ENCODE peak calls at places on chromosome 3, in seven cellular contexts. One of them, this sample, is unnamed.

GRCh38 chr3:126872701-126873100 is 110.2 kb upstream of the PLXNA1 start:
- DNase-seq in cardiac muscle cell: no peak
- DNase-seq in substantia nigra: no peak
- DNase-seq in activated naive CD8-positive, alpha-beta T cell treated with anti-CD3 and anti-CD28 coated beads, Interleukin-2, amount 10 ng/mL, durations not matched to agents 7 days and 5 days: no peak
- DNase-seq in mucosa of descending colon: no peak
- DNase-seq in GM12865: no peak
- DNase-seq in CD8-positive, alpha-beta T cell: no peak
- DNase-seq in this sample: no peak

GRCh38 chr3:144264350-144264749 is 292.7 kb downstream of the DIPK2A start:
- DNase-seq in cardiac muscle cell: peak
- DNase-seq in substantia nigra: no peak
- DNase-seq in activated naive CD8-positive, alpha-beta T cell treated with anti-CD3 and anti-CD28 coated beads, Interleukin-2, amount 10 ng/mL, durations not matched to agents 7 days and 5 days: no peak
- DNase-seq in mucosa of descending colon: no peak
- DNase-seq in GM12865: no peak
- DNase-seq in CD8-positive, alpha-beta T cell: no peak
- DNase-seq in this sample: no peak

GRCh38 chr3:36434682-36435426 is 54.5 kb downstream of the STAC start:
- DNase-seq in cardiac muscle cell: peak
- DNase-seq in substantia nigra: no peak
- DNase-seq in activated naive CD8-positive, alpha-beta T cell treated with anti-CD3 and anti-CD28 coated beads, Interleukin-2, amount 10 ng/mL, durations not matched to agents 7 days and 5 days: no peak
- DNase-seq in mucosa of descending colon: no peak
- DNase-seq in GM12865: no peak
- DNase-seq in CD8-positive, alpha-beta T cell: no peak
- DNase-seq in this sample: no peak

GRCh38 chr3:14772533-14773138 is 46.1 kb upstream of the FGD5 start:
- DNase-seq in cardiac muscle cell: no peak
- DNase-seq in substantia nigra: no peak
- DNase-seq in activated naive CD8-positive, alpha-beta T cell treated with anti-CD3 and anti-CD28 coated beads, Interleukin-2, amount 10 ng/mL, durations not matched to agents 7 days and 5 days: no peak
- DNase-seq in mucosa of descending colon: no peak
- DNase-seq in GM12865: no peak
- DNase-seq in CD8-positive, alpha-beta T cell: peak
- DNase-seq in this sample: no peak

GRCh38 chr3:107612581-107613182 is 89.9 kb downstream of the BBX start:
- DNase-seq in cardiac muscle cell: no peak
- DNase-seq in substantia nigra: no peak
- DNase-seq in activated naive CD8-positive, alpha-beta T cell treated with anti-CD3 and anti-CD28 coated beads, Interleukin-2, amount 10 ng/mL, durations not matched to agents 7 days and 5 days: no peak
- DNase-seq in mucosa of descending colon: no peak
- DNase-seq in GM12865: no peak
- DNase-seq in CD8-positive, alpha-beta T cell: no peak
- DNase-seq in this sample: no peak

GRCh38 chr3:58071480-58071971 is 63.3 kb downstream of the FLNB start:
- DNase-seq in cardiac muscle cell: no peak
- DNase-seq in substantia nigra: no peak
- DNase-seq in activated naive CD8-positive, alpha-beta T cell treated with anti-CD3 and anti-CD28 coated beads, Interleukin-2, amount 10 ng/mL, durations not matched to agents 7 days and 5 days: no peak
- DNase-seq in mucosa of descending colon: no peak
- DNase-seq in GM12865: no peak
- DNase-seq in CD8-positive, alpha-beta T cell: no peak
- DNase-seq in this sample: no peak

GRCh38 chr3:58404396-58404795 is 29.2 kb downstream of the PDHB start:
- DNase-seq in cardiac muscle cell: peak
- DNase-seq in substantia nigra: no peak
- DNase-seq in activated naive CD8-positive, alpha-beta T cell treated with anti-CD3 and anti-CD28 coated beads, Interleukin-2, amount 10 ng/mL, durations not matched to agents 7 days and 5 days: no peak
- DNase-seq in mucosa of descending colon: no peak
- DNase-seq in GM12865: no peak
- DNase-seq in CD8-positive, alpha-beta T cell: no peak
- DNase-seq in this sample: no peak

GRCh38 chr3:15287565-15288330 is 44.6 kb downstream of the SH3BP5 start:
- DNase-seq in cardiac muscle cell: peak
- DNase-seq in substantia nigra: no peak
- DNase-seq in activated naive CD8-positive, alpha-beta T cell treated with anti-CD3 and anti-CD28 coated beads, Interleukin-2, amount 10 ng/mL, durations not matched to agents 7 days and 5 days: no peak
- DNase-seq in mucosa of descending colon: no peak
- DNase-seq in GM12865: no peak
- DNase-seq in CD8-positive, alpha-beta T cell: no peak
- DNase-seq in this sample: no peak

GRCh38 chr3:124281453-124282316 is 289.8 kb upstream of the ROPN1 start:
- DNase-seq in cardiac muscle cell: peak
- DNase-seq in substantia nigra: no peak
- DNase-seq in activated naive CD8-positive, alpha-beta T cell treated with anti-CD3 and anti-CD28 coated beads, Interleukin-2, amount 10 ng/mL, durations not matched to agents 7 days and 5 days: no peak
- DNase-seq in mucosa of descending colon: no peak
- DNase-seq in GM12865: peak
- DNase-seq in CD8-positive, alpha-beta T cell: no peak
- DNase-seq in this sample: no peak

GRCh38 chr3:25540187-25540765 is 112.2 kb downstream of the RARB start:
- DNase-seq in cardiac muscle cell: no peak
- DNase-seq in substantia nigra: no peak
- DNase-seq in activated naive CD8-positive, alpha-beta T cell treated with anti-CD3 and anti-CD28 coated beads, Interleukin-2, amount 10 ng/mL, durations not matched to agents 7 days and 5 days: no peak
- DNase-seq in mucosa of descending colon: no peak
- DNase-seq in GM12865: no peak
- DNase-seq in CD8-positive, alpha-beta T cell: no peak
- DNase-seq in this sample: no peak

GRCh38 chr3:138608322-138609214 is at the start of gene FAIM:
- DNase-seq in cardiac muscle cell: peak
- DNase-seq in substantia nigra: peak
- DNase-seq in activated naive CD8-positive, alpha-beta T cell treated with anti-CD3 and anti-CD28 coated beads, Interleukin-2, amount 10 ng/mL, durations not matched to agents 7 days and 5 days: peak
- DNase-seq in mucosa of descending colon: peak
- DNase-seq in GM12865: peak
- DNase-seq in CD8-positive, alpha-beta T cell: peak
- DNase-seq in this sample: peak

GRCh38 chr3:43373588-43373935 is 87.2 kb downstream of the SNRK start:
- DNase-seq in cardiac muscle cell: peak
- DNase-seq in substantia nigra: no peak
- DNase-seq in activated naive CD8-positive, alpha-beta T cell treated with anti-CD3 and anti-CD28 coated beads, Interleukin-2, amount 10 ng/mL, durations not matched to agents 7 days and 5 days: no peak
- DNase-seq in mucosa of descending colon: no peak
- DNase-seq in GM12865: no peak
- DNase-seq in CD8-positive, alpha-beta T cell: no peak
- DNase-seq in this sample: no peak

GRCh38 chr3:94616833-94617232 is 554.0 kb downstream of the NSUN3 start:
- DNase-seq in cardiac muscle cell: no peak
- DNase-seq in substantia nigra: no peak
- DNase-seq in activated naive CD8-positive, alpha-beta T cell treated with anti-CD3 and anti-CD28 coated beads, Interleukin-2, amount 10 ng/mL, durations not matched to agents 7 days and 5 days: no peak
- DNase-seq in mucosa of descending colon: no peak
- DNase-seq in GM12865: no peak
- DNase-seq in CD8-positive, alpha-beta T cell: no peak
- DNase-seq in this sample: no peak

GRCh38 chr3:5330152-5330810 is 142.8 kb downstream of the EDEM1 start:
- DNase-seq in cardiac muscle cell: no peak
- DNase-seq in substantia nigra: no peak
- DNase-seq in activated naive CD8-positive, alpha-beta T cell treated with anti-CD3 and anti-CD28 coated beads, Interleukin-2, amount 10 ng/mL, durations not matched to agents 7 days and 5 days: no peak
- DNase-seq in mucosa of descending colon: no peak
- DNase-seq in GM12865: no peak
- DNase-seq in CD8-positive, alpha-beta T cell: no peak
- DNase-seq in this sample: no peak

GRCh38 chr3:149299938-149300791 is 33.3 kb downstream of the TM4SF18 start:
- DNase-seq in cardiac muscle cell: peak
- DNase-seq in substantia nigra: no peak
- DNase-seq in activated naive CD8-positive, alpha-beta T cell treated with anti-CD3 and anti-CD28 coated beads, Interleukin-2, amount 10 ng/mL, durations not matched to agents 7 days and 5 days: no peak
- DNase-seq in mucosa of descending colon: no peak
- DNase-seq in GM12865: peak
- DNase-seq in CD8-positive, alpha-beta T cell: no peak
- DNase-seq in this sample: no peak

GRCh38 chr3:108887777-108888176 is 65.2 kb downstream of the TRAT1 start:
- DNase-seq in cardiac muscle cell: no peak
- DNase-seq in substantia nigra: no peak
- DNase-seq in activated naive CD8-positive, alpha-beta T cell treated with anti-CD3 and anti-CD28 coated beads, Interleukin-2, amount 10 ng/mL, durations not matched to agents 7 days and 5 days: no peak
- DNase-seq in mucosa of descending colon: no peak
- DNase-seq in GM12865: no peak
- DNase-seq in CD8-positive, alpha-beta T cell: no peak
- DNase-seq in this sample: no peak

GRCh38 chr3:73523661-73524060 is 101.1 kb downstream of the PDZRN3 start:
- DNase-seq in cardiac muscle cell: no peak
- DNase-seq in substantia nigra: no peak
- DNase-seq in activated naive CD8-positive, alpha-beta T cell treated with anti-CD3 and anti-CD28 coated beads, Interleukin-2, amount 10 ng/mL, durations not matched to agents 7 days and 5 days: no peak
- DNase-seq in mucosa of descending colon: no peak
- DNase-seq in GM12865: no peak
- DNase-seq in CD8-positive, alpha-beta T cell: no peak
- DNase-seq in this sample: no peak

GRCh38 chr3:20141306-20141705 is 44.7 kb downstream of the SGO1 start:
- DNase-seq in cardiac muscle cell: no peak
- DNase-seq in substantia nigra: no peak
- DNase-seq in activated naive CD8-positive, alpha-beta T cell treated with anti-CD3 and anti-CD28 coated beads, Interleukin-2, amount 10 ng/mL, durations not matched to agents 7 days and 5 days: no peak
- DNase-seq in mucosa of descending colon: no peak
- DNase-seq in GM12865: no peak
- DNase-seq in CD8-positive, alpha-beta T cell: no peak
- DNase-seq in this sample: no peak

GRCh38 chr3:25074151-25074550 is 353.9 kb upstream of the RARB start:
- DNase-seq in cardiac muscle cell: no peak
- DNase-seq in substantia nigra: no peak
- DNase-seq in activated naive CD8-positive, alpha-beta T cell treated with anti-CD3 and anti-CD28 coated beads, Interleukin-2, amount 10 ng/mL, durations not matched to agents 7 days and 5 days: no peak
- DNase-seq in mucosa of descending colon: no peak
- DNase-seq in GM12865: no peak
- DNase-seq in CD8-positive, alpha-beta T cell: no peak
- DNase-seq in this sample: no peak

GRCh38 chr3:116473602-116474001 is 28.3 kb upstream of the LSAMP start:
- DNase-seq in cardiac muscle cell: no peak
- DNase-seq in substantia nigra: no peak
- DNase-seq in activated naive CD8-positive, alpha-beta T cell treated with anti-CD3 and anti-CD28 coated beads, Interleukin-2, amount 10 ng/mL, durations not matched to agents 7 days and 5 days: no peak
- DNase-seq in mucosa of descending colon: no peak
- DNase-seq in GM12865: no peak
- DNase-seq in CD8-positive, alpha-beta T cell: no peak
- DNase-seq in this sample: no peak

GRCh38 chr3:188283347-188283746 is 129.4 kb downstream of the LPP start:
- DNase-seq in cardiac muscle cell: peak
- DNase-seq in substantia nigra: no peak
- DNase-seq in activated naive CD8-positive, alpha-beta T cell treated with anti-CD3 and anti-CD28 coated beads, Interleukin-2, amount 10 ng/mL, durations not matched to agents 7 days and 5 days: no peak
- DNase-seq in mucosa of descending colon: no peak
- DNase-seq in GM12865: peak
- DNase-seq in CD8-positive, alpha-beta T cell: no peak
- DNase-seq in this sample: no peak

GRCh38 chr3:30426319-30426993 is 179.9 kb upstream of the TGFBR2 start:
- DNase-seq in cardiac muscle cell: peak
- DNase-seq in substantia nigra: peak
- DNase-seq in activated naive CD8-positive, alpha-beta T cell treated with anti-CD3 and anti-CD28 coated beads, Interleukin-2, amount 10 ng/mL, durations not matched to agents 7 days and 5 days: no peak
- DNase-seq in mucosa of descending colon: no peak
- DNase-seq in GM12865: no peak
- DNase-seq in CD8-positive, alpha-beta T cell: no peak
- DNase-seq in this sample: no peak

GRCh38 chr3:11282250-11283125 is 10.3 kb downstream of the ATG7 start:
- DNase-seq in cardiac muscle cell: peak
- DNase-seq in substantia nigra: peak
- DNase-seq in activated naive CD8-positive, alpha-beta T cell treated with anti-CD3 and anti-CD28 coated beads, Interleukin-2, amount 10 ng/mL, durations not matched to agents 7 days and 5 days: no peak
- DNase-seq in mucosa of descending colon: no peak
- DNase-seq in GM12865: no peak
- DNase-seq in CD8-positive, alpha-beta T cell: no peak
- DNase-seq in this sample: no peak

GRCh38 chr3:86792316-86792715 is 198.6 kb downstream of the VGLL3 start:
- DNase-seq in cardiac muscle cell: peak
- DNase-seq in substantia nigra: no peak
- DNase-seq in activated naive CD8-positive, alpha-beta T cell treated with anti-CD3 and anti-CD28 coated beads, Interleukin-2, amount 10 ng/mL, durations not matched to agents 7 days and 5 days: no peak
- DNase-seq in mucosa of descending colon: no peak
- DNase-seq in GM12865: no peak
- DNase-seq in CD8-positive, alpha-beta T cell: no peak
- DNase-seq in this sample: no peak

GRCh38 chr3:143597774-143598652 is 250.3 kb downstream of the SLC9A9 start:
- DNase-seq in cardiac muscle cell: no peak
- DNase-seq in substantia nigra: no peak
- DNase-seq in activated naive CD8-positive, alpha-beta T cell treated with anti-CD3 and anti-CD28 coated beads, Interleukin-2, amount 10 ng/mL, durations not matched to agents 7 days and 5 days: no peak
- DNase-seq in mucosa of descending colon: no peak
- DNase-seq in GM12865: no peak
- DNase-seq in CD8-positive, alpha-beta T cell: no peak
- DNase-seq in this sample: no peak

GRCh38 chr3:49745986-49746385 is 22.2 kb upstream of the GMPPB start:
- DNase-seq in cardiac muscle cell: peak
- DNase-seq in substantia nigra: no peak
- DNase-seq in activated naive CD8-positive, alpha-beta T cell treated with anti-CD3 and anti-CD28 coated beads, Interleukin-2, amount 10 ng/mL, durations not matched to agents 7 days and 5 days: no peak
- DNase-seq in mucosa of descending colon: no peak
- DNase-seq in GM12865: no peak
- DNase-seq in CD8-positive, alpha-beta T cell: no peak
- DNase-seq in this sample: no peak

GRCh38 chr3:132597660-132598059 is 590 bp downstream of the ACKR4 start:
- DNase-seq in cardiac muscle cell: no peak
- DNase-seq in substantia nigra: no peak
- DNase-seq in activated naive CD8-positive, alpha-beta T cell treated with anti-CD3 and anti-CD28 coated beads, Interleukin-2, amount 10 ng/mL, durations not matched to agents 7 days and 5 days: no peak
- DNase-seq in mucosa of descending colon: no peak
- DNase-seq in GM12865: no peak
- DNase-seq in CD8-positive, alpha-beta T cell: no peak
- DNase-seq in this sample: no peak

GRCh38 chr3:42804831-42805821 is 836 bp upstream of the HIGD1A start:
- DNase-seq in cardiac muscle cell: peak
- DNase-seq in substantia nigra: peak
- DNase-seq in activated naive CD8-positive, alpha-beta T cell treated with anti-CD3 and anti-CD28 coated beads, Interleukin-2, amount 10 ng/mL, durations not matched to agents 7 days and 5 days: no peak
- DNase-seq in mucosa of descending colon: peak
- DNase-seq in GM12865: no peak
- DNase-seq in CD8-positive, alpha-beta T cell: no peak
- DNase-seq in this sample: no peak

GRCh38 chr3:190003730-190004129 is 117.0 kb downstream of the P3H2 start:
- DNase-seq in cardiac muscle cell: peak
- DNase-seq in substantia nigra: no peak
- DNase-seq in activated naive CD8-positive, alpha-beta T cell treated with anti-CD3 and anti-CD28 coated beads, Interleukin-2, amount 10 ng/mL, durations not matched to agents 7 days and 5 days: no peak
- DNase-seq in mucosa of descending colon: no peak
- DNase-seq in GM12865: no peak
- DNase-seq in CD8-positive, alpha-beta T cell: no peak
- DNase-seq in this sample: no peak

GRCh38 chr3:158738653-158739052 is 6.4 kb upstream of the RARRES1 start:
- DNase-seq in cardiac muscle cell: no peak
- DNase-seq in substantia nigra: no peak
- DNase-seq in activated naive CD8-positive, alpha-beta T cell treated with anti-CD3 and anti-CD28 coated beads, Interleukin-2, amount 10 ng/mL, durations not matched to agents 7 days and 5 days: no peak
- DNase-seq in mucosa of descending colon: no peak
- DNase-seq in GM12865: no peak
- DNase-seq in CD8-positive, alpha-beta T cell: no peak
- DNase-seq in this sample: no peak